ENCODE peak calls at places on chromosomes 5 and 9, in eight cellular contexts. B, L, D, P, Q, H, U and X are unnamed samples.

GRCh38 chr9:127418037-127418471 is 6.1 kb upstream of the ZNF79 start:
- DNase-seq in B (peak; percentile 19), L (no peak), D (no peak), P (peak; percentile 51), Q (peak; percentile 44), H (no peak), U (no peak), X (no peak)

GRCh38 chr5:34847056-34847455 is 8.1 kb downstream of the TTC23L start:
- DNase-seq in B (no peak), L (no peak), D (no peak), P (no peak), Q (no peak), H (peak; percentile 65), U (no peak), X (no peak)

GRCh38 chr5:91162534-91163381 is 220.4 kb downstream of the ARRDC3 start:
- DNase-seq in B (peak; percentile 25), L (peak; percentile 95), D (peak; percentile 33), P (peak; percentile 94), Q (peak; percentile 48), H (peak; percentile 88), U (peak; percentile 35), X (no peak)

GRCh38 chr5:13276143-13276542 is 668.3 kb downstream of the DNAH5 start:
- DNase-seq in B (no peak), L (peak; percentile 66), D (no peak), P (no peak), Q (no peak), H (no peak), U (no peak), X (no peak)

GRCh38 chr5:111548992-111549649 is 36.8 kb upstream of the STARD4 start:
- DNase-seq in B (no peak), L (peak; percentile 69), D (no peak), P (peak; percentile 60), Q (no peak), H (no peak), U (no peak), X (no peak)

GRCh38 chr5:15425802-15426201 is 74.2 kb upstream of the FBXL7 start:
- DNase-seq in B (no peak), L (peak; percentile 27), D (no peak), P (peak; percentile 8), Q (no peak), H (no peak), U (no peak), X (no peak)

GRCh38 chr5:79759436-79759835 is 69.8 kb downstream of the CMYA5 start:
- DNase-seq in B (no peak), L (peak; percentile 88), D (no peak), P (peak; percentile 92), Q (no peak), H (no peak), U (no peak), X (no peak)

GRCh38 chr9:106689089-106689488 is 173.9 kb upstream of the ZNF462 start:
- DNase-seq in B (no peak), L (peak; percentile 35), D (no peak), P (peak; percentile 6), Q (no peak), H (no peak), U (no peak), X (no peak)

GRCh38 chr5:98755406-98755805 is 18.1 kb upstream of the RGMB start:
- DNase-seq in B (no peak), L (peak; percentile 81), D (no peak), P (peak; percentile 69), Q (no peak), H (no peak), U (no peak), X (no peak)

GRCh38 chr5:33205070-33205469 is 235.7 kb upstream of the TARS1 start:
- DNase-seq in B (no peak), L (no peak), D (no peak), P (no peak), Q (no peak), H (no peak), U (no peak), X (no peak)

GRCh38 chr9:86944974-86945867 is 2.1 kb downstream of the GAS1 start:
- DNase-seq in B (no peak), L (no peak), D (no peak), P (peak; percentile 64), Q (no peak), H (peak; percentile 21), U (peak; percentile 32), X (no peak)

GRCh38 chr5:59358497-59358896 is 535.0 kb downstream of the PDE4D start:
- DNase-seq in B (no peak), L (peak; percentile 59), D (no peak), P (no peak), Q (no peak), H (no peak), U (peak; percentile 22), X (no peak)

GRCh38 chr5:159392881-159393280 is 62.6 kb upstream of the IL12B start:
- DNase-seq in B (no peak), L (no peak), D (no peak), P (no peak), Q (no peak), H (no peak), U (no peak), X (no peak)

GRCh38 chr5:116544542-116545241 is 29.9 kb downstream of the SEMA6A start:
- DNase-seq in B (no peak), L (no peak), D (no peak), P (no peak), Q (no peak), H (no peak), U (no peak), X (no peak)
- H3K27ac ChIP-seq in B (no peak overlapping the region), L (no peak overlapping the region), D (no peak overlapping the region), P (no peak overlapping the region), Q (no peak overlapping the region), H (no peak overlapping the region), U (no peak overlapping the region), X (no peak overlapping the region)

DNA sequence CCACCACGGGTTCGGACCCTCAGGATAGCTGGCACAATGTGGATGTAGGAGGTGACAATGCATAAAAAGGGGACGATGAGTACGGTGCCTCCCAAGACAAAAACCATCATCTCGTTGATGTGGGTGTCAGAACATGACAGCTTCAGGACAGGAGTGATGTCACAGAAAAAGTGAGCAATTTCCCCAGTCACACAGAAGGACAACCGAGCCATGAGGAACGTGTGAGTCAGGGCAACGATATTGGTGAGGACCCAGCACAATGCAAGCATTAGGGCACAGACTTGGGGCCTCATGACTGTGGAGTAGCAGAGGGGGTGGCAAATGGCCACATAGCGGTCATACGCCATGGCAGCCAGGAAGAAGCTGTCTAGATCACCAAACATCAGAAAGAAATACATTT is 491 bp downstream of the OR1N1 start:
- DNase-seq in B (no peak), L (no peak), D (no peak), P (no peak), Q (no peak), H (no peak), U (no peak), X (no peak)
- H3K27ac ChIP-seq in B (no peak overlapping the region), L (no peak overlapping the region), D (no peak overlapping the region), P (no peak overlapping the region), Q (no peak overlapping the region), H (no peak overlapping the region), U (no peak overlapping the region), X (no peak overlapping the region)

GRCh38 chr9:110995511-110996340 is 42.5 kb downstream of the LPAR1 start:
- DNase-seq in B (no peak), L (peak; percentile 66), D (no peak), P (peak; percentile 42), Q (no peak), H (no peak), U (no peak), X (no peak)
- H3K27ac ChIP-seq in B (no peak overlapping the region), L (peak overlapping the region; percentile 63), D (peak overlapping the region; percentile 94), P (peak overlapping the region; percentile 64), Q (no peak overlapping the region), H (no peak overlapping the region), U (no peak overlapping the region), X (peak overlapping the region; percentile 82)

GRCh38 chr9:131442351-131442750 is 48.5 kb downstream of the PRRC2B start:
- DNase-seq in B (no peak), L (no peak), D (no peak), P (no peak), Q (no peak), H (peak; percentile 72), U (no peak), X (no peak)
- H3K27ac ChIP-seq in B (no peak overlapping the region), L (no peak overlapping the region), D (no peak overlapping the region), P (no peak overlapping the region), Q (no peak overlapping the region), H (no peak overlapping the region), U (no peak overlapping the region), X (no peak overlapping the region)

DNA sequence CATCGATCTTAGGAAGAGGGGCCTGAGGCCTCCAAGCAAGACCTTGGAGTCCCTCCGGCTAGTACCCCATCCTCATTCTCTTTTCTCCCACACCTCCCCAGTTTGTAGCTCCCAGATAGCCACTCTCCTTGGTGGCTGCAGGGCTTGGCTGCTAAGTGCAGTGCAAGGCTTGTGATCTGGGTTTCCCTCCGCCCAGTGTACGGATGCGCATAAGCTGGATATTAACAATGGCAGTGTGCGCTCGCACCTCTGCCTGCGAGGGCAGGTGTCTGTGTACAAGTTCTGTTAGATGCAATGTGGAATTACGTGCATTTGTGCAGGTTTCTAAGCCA is 71.0 kb upstream of the TBCA start:
- DNase-seq in B (no peak), L (no peak), D (no peak), P (no peak), Q (no peak), H (no peak), U (no peak), X (no peak)
- H3K27ac ChIP-seq in B (no peak overlapping the region), L (no peak overlapping the region), D (peak overlapping the region; percentile 26), P (no peak overlapping the region), Q (no peak overlapping the region), H (no peak overlapping the region), U (no peak overlapping the region), X (peak overlapping the region; percentile 79)